ENCODE peak calls at places on chromosomes 7 and 10, in six cellular contexts. R, I, K, N, G and M are unnamed samples.
A peak's percentile ranks its signal among the peaks of the same experiment; 100 is the strongest.

GRCh38 chr7:1439373-1440363 is 19.6 kb downstream of the MICALL2 start:
- DNase-seq in R (no peak), I (no peak), K (no peak), N (no peak), G (no peak), M (no peak)

GRCh38 chr10:73841526-73842285 is 30.3 kb upstream of the NDST2 start:
- DNase-seq in R (no peak), I (no peak), K (no peak), N (no peak), G (no peak), M (no peak)

GRCh38 chr10:110443239-110444008 is 54.3 kb upstream of the DUSP5 start:
- DNase-seq in R (no peak), I (no peak), K (no peak), N (no peak), G (no peak), M (no peak)

GRCh38 chr10:93591065-93591808 is 9.8 kb downstream of the RBP4 start:
- DNase-seq in R (no peak), I (no peak), K (no peak), N (peak; percentile 30), G (no peak), M (no peak)

GRCh38 chr10:75143353-75143752 is 31.9 kb downstream of the SAMD8 start:
- DNase-seq in R (no peak), I (peak; percentile 47), K (no peak), N (no peak), G (no peak), M (no peak)

GRCh38 chr7:117750612-117751563 is 122.4 kb downstream of the CTTNBP2 start:
- DNase-seq in R (peak; percentile 1), I (peak; percentile 25), K (no peak), N (peak; percentile 54), G (no peak), M (no peak)

GRCh38 chr7:42285383-42285824 is 48.4 kb upstream of the GLI3 start:
- DNase-seq in R (no peak), I (no peak), K (no peak), N (no peak), G (no peak), M (no peak)

GRCh38 chr7:105496501-105496900 is 25.6 kb downstream of the PUS7 start:
- DNase-seq in R (no peak), I (peak; percentile 63), K (no peak), N (no peak), G (no peak), M (no peak)

GRCh38 chr7:44131173-44132009 is 8.0 kb upstream of the POLD2 start:
- DNase-seq in R (no peak), I (peak; percentile 55), K (no peak), N (peak; percentile 66), G (no peak), M (no peak)

GRCh38 chr10:119896061-119896655 is 3.6 kb downstream of the SEC23IP start:
- DNase-seq in R (no peak), I (peak; percentile 87), K (no peak), N (peak; percentile 22), G (no peak), M (no peak)
- H3K4me3 ChIP-seq in R (no peak overlapping the region), I (no peak overlapping the region), K (no peak overlapping the region), N (no peak overlapping the region), G (no peak overlapping the region), M (no peak overlapping the region)

GRCh38 chr7:33039905-33040292 is 22.7 kb downstream of the NT5C3A start:
- DNase-seq in R (no peak), I (no peak), K (no peak), N (no peak), G (no peak), M (no peak)

GRCh38 chr7:33043434-33043833 is 19.1 kb downstream of the NT5C3A start:
- DNase-seq in R (no peak), I (no peak), K (no peak), N (no peak), G (no peak), M (no peak)

GRCh38 chr7:33040803-33041516 is 21.6 kb downstream of the NT5C3A start:
- DNase-seq in R (peak; percentile 94), I (peak; percentile 34), K (no peak), N (peak; percentile 64), G (peak; percentile 37), M (peak; percentile 94)

GRCh38 chr7:33038639-33039038 is 23.9 kb downstream of the NT5C3A start:
- DNase-seq in R (no peak), I (no peak), K (no peak), N (no peak), G (no peak), M (no peak)

DNA sequence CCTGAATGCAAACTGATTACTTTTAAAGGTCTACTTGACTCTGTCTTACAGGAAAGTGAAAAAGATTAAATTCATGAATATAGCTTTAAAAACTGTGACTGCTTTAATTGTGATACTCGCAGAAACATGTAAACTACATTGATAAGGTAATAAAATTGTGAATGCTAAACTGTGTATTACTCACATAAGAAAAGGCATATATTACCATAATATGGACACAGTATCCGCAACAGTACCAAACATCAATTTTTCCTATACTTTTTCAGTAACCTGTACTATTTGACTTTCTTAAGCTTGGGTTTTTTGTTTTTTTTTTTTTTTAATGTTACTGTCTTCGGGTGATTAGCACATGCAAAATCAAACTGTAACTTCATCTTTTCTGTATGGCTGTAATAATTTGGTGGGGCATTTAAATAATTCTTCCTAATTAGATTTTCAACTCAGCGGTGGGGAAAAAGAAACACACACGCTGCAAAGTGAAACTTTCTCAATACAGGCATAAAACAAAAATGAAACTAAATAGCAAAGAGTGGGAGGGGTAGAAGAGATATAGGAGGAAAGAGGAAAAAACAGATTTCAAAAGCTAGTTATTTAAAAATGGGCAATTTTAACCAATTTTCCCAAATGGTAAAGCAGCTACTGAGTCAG is 23.2 kb downstream of the NT5C3A start:
- DNase-seq in R (peak; percentile 58), I (peak; percentile 28), K (no peak), N (no peak), G (no peak), M (no peak)
- H3K4me3 ChIP-seq in R (peak overlapping the region; percentile 94), I (peak overlapping the region; percentile 30), K (peak overlapping the region; percentile 54), N (no peak overlapping the region), G (no peak overlapping the region), M (peak overlapping the region; percentile 49)

DNA sequence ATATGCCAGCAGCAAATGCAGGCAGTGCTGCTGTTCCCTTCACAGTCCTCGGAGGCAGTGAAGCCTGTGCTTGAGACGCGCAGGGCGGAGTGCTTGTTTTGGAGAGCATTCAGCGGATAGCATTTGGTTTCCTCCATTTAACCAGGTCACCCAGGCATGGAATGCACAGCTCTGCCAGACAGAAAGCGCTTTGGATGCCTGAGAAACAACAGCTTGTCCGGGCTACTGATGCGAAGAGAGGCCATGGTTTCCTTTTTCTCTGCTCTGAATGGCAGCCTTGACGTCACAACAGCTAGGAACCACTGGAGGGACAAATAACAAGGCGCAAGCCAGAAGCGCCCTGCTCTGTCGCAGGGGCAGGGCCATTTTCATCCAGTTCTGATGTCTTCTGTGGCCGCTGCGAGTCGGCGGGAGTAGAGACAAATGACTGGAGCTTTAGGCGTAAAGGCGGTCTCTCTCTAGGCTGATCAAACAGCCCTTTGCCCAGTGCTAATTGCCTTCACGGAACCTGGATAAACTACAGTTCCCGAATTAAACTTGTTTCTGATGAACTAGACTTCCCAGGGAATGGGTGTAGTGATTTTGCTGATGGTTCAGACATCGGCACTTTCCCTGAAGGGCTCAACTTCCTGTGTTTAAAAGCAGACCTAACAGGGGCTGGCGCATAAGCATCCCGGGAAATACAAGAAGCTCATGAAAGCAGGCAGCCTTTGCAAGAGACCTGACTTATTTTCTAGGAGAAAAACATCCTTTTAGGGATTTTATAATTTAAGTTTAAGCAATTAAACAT is 187.6 kb upstream of the KLF14 start:
- DNase-seq in R (no peak), I (peak; percentile 93), K (peak; percentile 71), N (no peak), G (peak; percentile 55), M (no peak)
- H3K4me3 ChIP-seq in R (peak overlapping the region; percentile 14), I (peak overlapping the region; percentile 4), K (peak overlapping the region; percentile 40), N (no peak overlapping the region), G (no peak overlapping the region), M (no peak overlapping the region)

DNA sequence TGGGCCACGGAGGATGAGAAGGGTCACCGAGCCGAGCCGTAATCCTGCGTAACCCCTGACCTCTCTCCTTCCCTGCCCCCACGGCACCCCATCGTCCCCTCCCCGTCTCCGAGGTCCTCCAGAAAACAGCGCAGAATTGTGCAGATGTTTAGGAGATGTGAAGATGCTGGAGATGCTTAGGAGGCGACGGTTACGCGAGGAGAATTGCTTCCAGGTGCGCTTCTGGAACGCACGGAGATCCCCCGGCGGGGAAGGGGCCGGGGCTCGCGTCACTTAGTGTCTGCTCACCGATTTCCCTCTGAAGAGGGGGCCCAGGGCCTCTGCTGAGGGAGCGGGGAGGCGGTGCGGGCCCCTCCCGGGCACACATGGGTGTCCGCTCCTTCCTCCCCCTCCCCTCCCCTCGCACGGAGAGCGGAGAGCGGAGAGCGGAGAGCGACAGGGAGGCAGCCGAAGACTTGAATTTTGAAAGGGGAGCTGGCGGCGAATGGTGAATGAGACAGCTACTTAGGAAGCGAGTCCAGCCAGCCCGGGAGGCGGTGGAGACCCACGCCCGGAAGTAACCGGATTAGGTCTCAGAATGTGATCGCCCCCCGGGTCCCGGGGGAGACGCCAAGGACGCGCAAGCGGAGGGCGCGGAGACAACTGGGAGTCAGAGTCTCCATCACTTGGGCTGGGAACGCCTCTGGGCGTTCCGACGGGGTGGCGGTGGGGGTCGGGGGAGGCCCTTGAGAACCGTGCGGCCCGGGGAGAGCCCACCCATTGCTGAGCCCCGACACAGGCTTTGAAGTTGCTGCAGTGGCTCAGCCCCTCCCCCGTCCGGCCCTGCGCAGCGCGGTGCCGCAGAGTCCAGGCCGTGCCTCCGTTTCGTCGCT is 8.7 kb upstream of the EN2 start:
- DNase-seq in R (no peak), I (no peak), K (no peak), N (no peak), G (no peak), M (no peak)
- H3K4me3 ChIP-seq in R (no peak overlapping the region), I (no peak overlapping the region), K (no peak overlapping the region), N (no peak overlapping the region), G (peak overlapping the region; percentile 7), M (no peak overlapping the region)